ENCODE peak calls at places on chromosomes 4 and X, in five cellular contexts. T is AG09309, O is EL, G is A549, W is esophagus squamous epithelium. K is an unnamed sample.

GRCh38 chr4:139085141-139085540 is 69.6 kb downstream of the NOCT start:
- DNase-seq in T (no peak), O (peak), G (no peak), W (no peak), K (no peak)

GRCh38 chrX:70219938-70220764 is 14.3 kb upstream of the AWAT1 start:
- DNase-seq in T (no peak), O (no peak), G (peak), W (no peak), K (no peak)

GRCh38 chr4:115090483-115091075 is 22.8 kb downstream of the NDST4 start:
- DNase-seq in T (no peak), O (peak), G (no peak), W (no peak), K (no peak)

GRCh38 chr4:139611391-139611790 is 54.2 kb upstream of the MGST2 start:
- DNase-seq in T (no peak), O (no peak), G (no peak), W (no peak), K (no peak)

GRCh38 chr4:93103042-93103441 is 725.5 kb upstream of the ATOH1 start:
- DNase-seq in T (no peak), O (no peak), G (no peak), W (no peak), K (no peak)

GRCh38 chr4:82123934-82124333 is 249.9 kb downstream of the HNRNPD start:
- DNase-seq in T (no peak), O (no peak), G (no peak), W (no peak), K (no peak)

GRCh38 chrX:38437093-38437492 is 84.7 kb downstream of the OTC start:
- DNase-seq in T (no peak), O (peak), G (no peak), W (no peak), K (no peak)

GRCh38 chr4:85828295-85828910 is 353.5 kb downstream of the ARHGAP24 start:
- DNase-seq in T (no peak), O (no peak), G (no peak), W (no peak), K (no peak)

GRCh38 chr4:8849266-8850073 is 22.2 kb downstream of the HMX1 start:
- DNase-seq in T (no peak), O (no peak), G (no peak), W (no peak), K (no peak)

GRCh38 chrX:132181364-132181763 is 37.9 kb downstream of the RAP2C start:
- DNase-seq in T (no peak), O (peak), G (no peak), W (no peak), K (no peak)

GRCh38 chr4:142408003-142408441 is 438.1 kb downstream of the INPP4B start:
- DNase-seq in T (peak), O (peak), G (peak), W (no peak), K (peak)

GRCh38 chr4:37008199-37008598 is 236.3 kb upstream of the NWD2 start:
- DNase-seq in T (no peak), O (no peak), G (peak), W (no peak), K (no peak)

GRCh38 chr4:60201052-60201673 is 999.0 kb upstream of the ADGRL3 start:
- DNase-seq in T (peak), O (peak), G (no peak), W (no peak), K (peak)

GRCh38 chr4:15001825-15002658 is at the start of gene CPEB2:
- DNase-seq in T (peak), O (peak), G (peak), W (peak), K (peak)

GRCh38 chr4:37603711-37604110 is 82.5 kb downstream of the RELL1 start:
- DNase-seq in T (no peak), O (no peak), G (no peak), W (no peak), K (no peak)

GRCh38 chr4:99462875-99463464 is 27.8 kb upstream of the ADH7 start:
- DNase-seq in T (peak), O (peak), G (peak), W (no peak), K (peak)

GRCh38 chr4:27123050-27123768 is 262.6 kb downstream of the STIM2 start:
- DNase-seq in T (no peak), O (peak), G (no peak), W (no peak), K (no peak)

GRCh38 chr4:23782778-23783455 is 106.9 kb downstream of the PPARGC1A start:
- DNase-seq in T (no peak), O (no peak), G (no peak), W (no peak), K (no peak)

GRCh38 chr4:59517007-59517406 is 1683.1 kb upstream of the ADGRL3 start:
- DNase-seq in T (no peak), O (no peak), G (no peak), W (no peak), K (no peak)

GRCh38 chr4:134668237-134668636 is 466.6 kb upstream of the PABPC4L start:
- DNase-seq in T (no peak), O (peak), G (no peak), W (no peak), K (no peak)

K was measured in HTR-8/SVneo.